ENCODE peak calls at places on chromosomes 4 and X, in six cellular contexts. M is GM23338; X is stimulated activated naive CD4-positive, alpha-beta T cell; B is stomach; V is anterior cingulate cortex; F is iris pigment epithelial cell. G is an unnamed sample.

GRCh38 chrX:31272472-31272775 is 200.6 kb upstream of the FTHL17 start:
- DNase-seq in M (no peak), X (no peak), B (no peak), V (no peak), F (no peak), G (no peak)

GRCh38 chrX:154758696-154759095 is 4.0 kb upstream of the DKC1 start:
- DNase-seq in M (no peak), X (no peak), B (no peak), V (no peak), F (no peak), G (no peak)

GRCh38 chr4:19496752-19497151 is 755.0 kb upstream of the SLIT2 start:
- DNase-seq in M (no peak), X (no peak), B (no peak), V (no peak), F (peak), G (no peak)

GRCh38 chrX:155611302-155611701 is 1.4 kb downstream of the TMLHE start:
- DNase-seq in M (no peak), X (no peak), B (no peak), V (no peak), F (no peak), G (no peak)

GRCh38 chr4:2243682-2244380 is 1.9 kb upstream of the HAUS3 start:
- DNase-seq in M (no peak), X (no peak), B (peak), V (no peak), F (no peak), G (peak)

GRCh38 chrX:108892501-108892900 is 156.1 kb upstream of the IRS4 start:
- DNase-seq in M (no peak), X (no peak), B (no peak), V (no peak), F (no peak), G (no peak)

GRCh38 chrX:127577884-127578283 is 474.3 kb downstream of the ACTRT1 start:
- DNase-seq in M (no peak), X (no peak), B (no peak), V (no peak), F (no peak), G (no peak)

GRCh38 chr4:7699040-7699439 is 240.6 kb downstream of the AFAP1 start:
- DNase-seq in M (no peak), X (no peak), B (no peak), V (no peak), F (peak), G (no peak)

GRCh38 chr4:100462206-100462605 is 55.6 kb downstream of the EMCN start:
- DNase-seq in M (no peak), X (no peak), B (no peak), V (no peak), F (peak), G (no peak)